ENCODE peak calls at places on chromosomes 7 and 10, in six cellular contexts. Z is lung, C is fibroblast of lung, D is epithelial cell of esophagus, A is T-helper 2 cell, Q is NCI-H1930. U is an unnamed sample.

GRCh38 chr10:124657806-124658205 is 86.4 kb downstream of the FAM53B start:
- DNase-seq in Z (no peak), C (peak), D (no peak), A (no peak), Q (no peak), U (no peak)

GRCh38 chr7:134649231-134649775 is 2.6 kb downstream of the BPGM start:
- DNase-seq in Z (no peak), C (no peak), D (no peak), A (no peak), Q (no peak), U (no peak)

GRCh38 chr7:95700917-95701316 is 71.4 kb upstream of the DYNC1I1 start:
- DNase-seq in Z (no peak), C (no peak), D (no peak), A (no peak), Q (peak), U (peak)

GRCh38 chr7:149625947-149626392 is 128.4 kb upstream of the ZNF746 start:
- DNase-seq in Z (no peak), C (peak), D (no peak), A (no peak), Q (no peak), U (no peak)

GRCh38 chr10:78778446-78779338 is 290.1 kb upstream of the ZMIZ1 start:
- DNase-seq in Z (no peak), C (no peak), D (no peak), A (no peak), Q (no peak), U (no peak)

GRCh38 chr10:125568156-125568555 is 114.8 kb downstream of the TEX36 start:
- DNase-seq in Z (no peak), C (no peak), D (no peak), A (no peak), Q (no peak), U (no peak)

GRCh38 chr7:105652359-105652993 is 71.2 kb upstream of the EFCAB10 start:
- DNase-seq in Z (peak), C (peak), D (peak), A (peak), Q (peak), U (peak)

GRCh38 chr10:70053896-70054641 is 1.4 kb downstream of the MACROH2A2 start:
- DNase-seq in Z (no peak), C (no peak), D (peak), A (no peak), Q (no peak), U (no peak)

GRCh38 chr7:90269163-90269562 is 24.2 kb downstream of the CFAP69 start:
- DNase-seq in Z (no peak), C (no peak), D (peak), A (no peak), Q (no peak), U (no peak)

GRCh38 chr7:46432666-46433065 is 511.6 kb upstream of the IGFBP3 start:
- DNase-seq in Z (no peak), C (peak), D (peak), A (no peak), Q (no peak), U (no peak)

GRCh38 chr7:71208881-71209280 is 76.9 kb downstream of the GALNT17 start:
- DNase-seq in Z (no peak), C (no peak), D (no peak), A (no peak), Q (no peak), U (no peak)

GRCh38 chr7:121499526-121500123 is 103.5 kb upstream of the FAM3C start:
- DNase-seq in Z (no peak), C (no peak), D (no peak), A (no peak), Q (no peak), U (no peak)

GRCh38 chr10:80356563-80356999 is at the start of the genes DYDC1 and DYDC2:
- DNase-seq in Z (no peak), C (peak), D (peak), A (no peak), Q (peak), U (peak)

GRCh38 chr7:122300607-122301079 is 3.9 kb downstream of the FEZF1 start:
- DNase-seq in Z (no peak), C (no peak), D (no peak), A (no peak), Q (no peak), U (no peak)

GRCh38 chr7:16648551-16648950 is 2.6 kb downstream of the BZW2 start:
- DNase-seq in Z (no peak), C (no peak), D (no peak), A (no peak), Q (no peak), U (no peak)

GRCh38 chr7:140810830-140811556 is 113.7 kb downstream of the BRAF start:
- DNase-seq in Z (peak), C (peak), D (peak), A (peak), Q (peak), U (peak)

GRCh38 chr7:1053816-1054370 is 9.5 kb downstream of the GPR146 start:
- DNase-seq in Z (no peak), C (no peak), D (no peak), A (no peak), Q (no peak), U (no peak)

GRCh38 chr7:112080974-112081373 is 125.2 kb downstream of the DOCK4 start:
- DNase-seq in Z (peak), C (peak), D (peak), A (no peak), Q (no peak), U (no peak)

GRCh38 chr7:73652541-73652949 is 15.1 kb upstream of the VPS37D start:
- DNase-seq in Z (no peak), C (no peak), D (peak), A (no peak), Q (no peak), U (no peak)

GRCh38 chr7:53800746-53801145 is 741.4 kb upstream of the VSTM2A start:
- DNase-seq in Z (no peak), C (no peak), D (peak), A (no peak), Q (no peak), U (no peak)

GRCh38 chr10:66827353-66827752 is 98.5 kb upstream of the LRRTM3 start:
- DNase-seq in Z (no peak), C (peak), D (peak), A (no peak), Q (no peak), U (no peak)

GRCh38 chr10:129192344-129193128 is 274.5 kb upstream of the MGMT start:
- DNase-seq in Z (peak), C (no peak), D (peak), A (no peak), Q (no peak), U (no peak)

GRCh38 chr10:1632141-1632540 is 105.2 kb downstream of the ADARB2 start:
- DNase-seq in Z (no peak), C (no peak), D (no peak), A (no peak), Q (no peak), U (no peak)

GRCh38 chr7:44398953-44399574 is 73.7 kb upstream of the CAMK2B start:
- DNase-seq in Z (no peak), C (peak), D (no peak), A (no peak), Q (no peak), U (no peak)

GRCh38 chr7:155931386-155932085 is 119.3 kb upstream of the SHH start:
- DNase-seq in Z (no peak), C (no peak), D (no peak), A (no peak), Q (no peak), U (no peak)

GRCh38 chr7:29190349-29191045 is 4.1 kb upstream of the CHN2 start:
- DNase-seq in Z (no peak), C (no peak), D (peak), A (no peak), Q (peak), U (peak)

GRCh38 chr7:157876469-157877285 is 539.9 kb downstream of the DNAJB6 start:
- DNase-seq in Z (no peak), C (no peak), D (no peak), A (no peak), Q (no peak), U (no peak)

GRCh38 chr7:128880791-128881457 is 18.3 kb downstream of the ATP6V1F start:
- DNase-seq in Z (no peak), C (no peak), D (no peak), A (no peak), Q (no peak), U (no peak)

GRCh38 chr10:18140957-18141888 is 999 bp downstream of the CACNB2 start:
- DNase-seq in Z (no peak), C (no peak), D (peak), A (no peak), Q (no peak), U (no peak)

GRCh38 chr7:159136442-159136841 is 8.2 kb downstream of the VIPR2 start:
- DNase-seq in Z (no peak), C (no peak), D (no peak), A (no peak), Q (no peak), U (no peak)

GRCh38 chr7:17706734-17707133 is 233.6 kb downstream of the SNX13 start:
- DNase-seq in Z (peak), C (peak), D (peak), A (no peak), Q (peak), U (peak)

GRCh38 chr10:1284076-1284475 is 227.9 kb downstream of the WDR37 start:
- DNase-seq in Z (no peak), C (no peak), D (no peak), A (no peak), Q (no peak), U (no peak)

GRCh38 chr7:98619450-98620321 is 2.6 kb downstream of the NPTX2 start:
- DNase-seq in Z (peak), C (no peak), D (no peak), A (no peak), Q (no peak), U (peak)

GRCh38 chr10:131474426-131474825 is 162.9 kb upstream of the TCERG1L start:
- DNase-seq in Z (no peak), C (no peak), D (no peak), A (no peak), Q (no peak), U (no peak)

GRCh38 chr10:112520864-112521263 is 73.8 kb downstream of the VTI1A start:
- DNase-seq in Z (no peak), C (no peak), D (no peak), A (no peak), Q (no peak), U (no peak)

GRCh38 chr10:11089272-11089671 is 71.6 kb downstream of the CELF2 start:
- DNase-seq in Z (no peak), C (no peak), D (no peak), A (no peak), Q (no peak), U (no peak)

GRCh38 chr10:95221124-95221523 is 27.1 kb downstream of the ACSM6 start:
- DNase-seq in Z (no peak), C (no peak), D (peak), A (no peak), Q (no peak), U (no peak)

U was measured in NCI-H748 treated with DMSO at 0.1 percent for 48 hours.